ENCODE peak calls at places on chromosomes 2 and 18, in nine cellular contexts. D is stomach, N is IMR-90, U is A549, S is testis, T is mesendoderm, Q is GM23338, R is right cardiac atrium, C is PC-3. B is an unnamed sample.
A peak's percentile ranks its signal among the peaks of the same experiment; 100 is the strongest.

GRCh38 chr2:220224711-220225519 is 597.5 kb downstream of the SLC4A3 start:
- DNase-seq in T (no peak), D (no peak), S (no peak), R (no peak), Q (no peak), N (peak; percentile 89), U (peak; percentile 80), C (peak; percentile 97), B (no peak)

GRCh38 chr2:68715353-68716041 is 19.1 kb upstream of the ARHGAP25 start:
- DNase-seq in Q (peak; percentile 95), D (peak; percentile 69), R (peak; percentile 29), U (peak; percentile 81), S (peak; percentile 73), C (peak; percentile 86), T (peak; percentile 97), N (peak; percentile 38), B (peak; percentile 85)

GRCh38 chr18:67104700-67105284 is 411.7 kb downstream of the DSEL start:
- DNase-seq in Q (peak; percentile 88), S (peak; percentile 84), N (peak; percentile 66), C (peak; percentile 80), R (peak; percentile 47), T (peak; percentile 89), U (peak; percentile 68), D (peak; percentile 65), B (no peak)

GRCh38 chr2:45943231-45944044 is 292.0 kb downstream of the PRKCE start:
- DNase-seq in Q (peak; percentile 53), U (no peak), T (no peak), R (no peak), C (no peak), D (no peak), S (no peak), N (no peak), B (no peak)

GRCh38 chr2:226427538-226428307 is 371.9 kb downstream of the IRS1 start:
- DNase-seq in S (no peak), R (no peak), T (peak; percentile 56), Q (no peak), U (peak; percentile 73), C (peak; percentile 93), N (peak; percentile 97), D (no peak), B (no peak)

GRCh38 chr2:7795358-7796199 is 878.4 kb downstream of the RNF144A start:
- DNase-seq in S (no peak), U (no peak), N (peak; percentile 25), Q (no peak), C (no peak), R (no peak), D (no peak), T (no peak), B (peak; percentile 51)

GRCh38 chr2:28164280-28164801 is 228.3 kb upstream of the FOSL2 start:
- DNase-seq in T (no peak), R (no peak), C (no peak), S (peak; percentile 30), N (peak; percentile 64), Q (no peak), U (no peak), D (no peak), B (no peak)

GRCh38 chr2:10454505-10454904 is 6.4 kb upstream of the ODC1 start:
- DNase-seq in U (no peak), T (no peak), D (peak; percentile 55), S (no peak), Q (no peak), N (no peak), C (no peak), R (no peak), B (peak; percentile 85)

GRCh38 chr2:236579746-236580315 is 10.2 kb downstream of the ACKR3 start:
- DNase-seq in N (no peak), Q (no peak), R (no peak), U (no peak), C (no peak), T (no peak), D (no peak), S (no peak), B (peak; percentile 70)

GRCh38 chr2:29017716-29018275 is 36.7 kb downstream of the TOGARAM2 start:
- DNase-seq in C (no peak), R (no peak), S (no peak), U (no peak), D (no peak), T (no peak), N (no peak), Q (no peak), B (no peak)

GRCh38 chr18:5979971-5980457 is 84.7 kb upstream of the TMEM200C start:
- DNase-seq in U (no peak), C (no peak), T (no peak), Q (no peak), S (no peak), D (no peak), N (no peak), R (no peak), B (no peak)

GRCh38 chr2:162243305-162243693 is at the start of gene FAP:
- DNase-seq in T (no peak), Q (no peak), N (peak; percentile 95), S (no peak), D (no peak), C (no peak), R (no peak), U (no peak), B (peak; percentile 68)

GRCh38 chr2:204060896-204061640 is 124.5 kb downstream of the ICOS start:
- DNase-seq in T (no peak), R (no peak), D (no peak), N (no peak), U (no peak), Q (no peak), C (no peak), S (no peak), B (peak; percentile 32)

DNA sequence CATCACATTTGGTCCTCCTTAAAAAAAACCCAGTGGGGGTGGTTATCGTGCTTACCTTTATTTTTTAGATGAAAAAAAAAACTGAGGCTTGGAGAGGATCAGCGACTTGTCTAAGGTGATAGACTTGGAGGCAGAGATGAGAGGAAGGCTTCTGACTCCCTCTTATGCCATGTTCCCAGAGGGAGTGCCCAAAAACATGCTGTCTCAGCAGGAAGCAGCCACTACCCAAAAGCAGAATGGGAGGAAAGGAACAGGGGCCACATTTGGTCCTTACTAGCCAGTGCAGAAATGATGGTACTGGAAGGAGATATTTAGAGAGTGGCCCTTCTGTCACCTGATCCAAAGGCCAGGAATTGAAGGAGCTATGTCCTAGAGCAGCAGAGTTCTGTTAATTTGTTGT is 118.4 kb downstream of the B3GNT2 start:
- DNase-seq in C (no peak), Q (no peak), S (no peak), R (no peak), U (no peak), N (no peak), T (no peak), D (no peak), B (no peak)
- H3K4me1 ChIP-seq in C (no peaks in the 10 kb centered on the region), Q (peaks cover 19% of the 10 kb centered on the region), S (peaks cover 11% of the 10 kb centered on the region), R (peaks cover 6% of the 10 kb centered on the region), U (no peaks in the 10 kb centered on the region), N (no peaks in the 10 kb centered on the region), T (peaks cover 2% of the 10 kb centered on the region), D (no peaks in the 10 kb centered on the region), B (no peaks in the 10 kb centered on the region)

DNA sequence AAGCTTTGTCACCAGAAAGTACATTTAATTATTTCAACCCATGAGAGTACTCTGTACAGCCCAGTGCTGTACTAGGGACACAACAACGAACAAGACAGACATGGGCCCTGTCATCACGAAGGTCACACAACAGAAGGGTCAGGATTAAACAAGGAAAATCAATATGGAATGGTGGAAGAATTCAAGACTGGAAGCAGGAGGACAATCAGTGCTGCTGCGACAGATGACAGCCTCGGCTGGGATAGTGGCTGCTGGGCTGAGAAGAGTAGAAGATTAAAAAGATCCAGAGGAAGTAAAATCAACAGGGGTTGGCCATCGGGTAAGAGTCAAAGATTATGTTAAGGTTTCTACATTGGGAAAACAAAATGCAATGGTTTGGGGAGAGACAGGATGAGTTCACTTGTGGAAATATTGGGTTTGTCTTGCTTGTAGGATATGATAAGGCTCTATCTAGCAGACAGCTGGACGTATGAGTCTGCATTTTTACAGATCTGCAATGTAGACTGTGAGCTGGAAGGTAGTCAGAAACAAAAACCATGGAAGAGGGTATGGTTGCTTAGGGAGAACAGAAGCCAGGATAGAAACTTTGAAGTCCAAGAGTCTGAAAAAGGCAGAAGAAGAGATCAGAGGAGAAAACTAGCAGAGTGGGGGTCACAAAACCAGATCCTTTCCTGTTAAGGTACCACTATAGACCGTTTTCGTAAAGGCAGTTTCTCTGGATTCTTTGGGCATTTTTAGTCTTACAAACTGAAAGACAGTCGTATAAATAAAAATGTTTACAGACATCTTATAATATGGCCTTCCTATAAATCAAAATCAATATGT is 84.1 kb downstream of the PRELID3A start:
- DNase-seq in S (no peak), U (no peak), D (no peak), N (no peak), Q (no peak), T (no peak), R (no peak), C (no peak), B (no peak)
- H3K27ac ChIP-seq in S (no peak overlapping the region), U (no peak overlapping the region), D (no peak overlapping the region), N (no peak overlapping the region), Q (no peak overlapping the region), T (no peak overlapping the region), R (no peak overlapping the region), C (no peak overlapping the region), B (no peak overlapping the region)

DNA sequence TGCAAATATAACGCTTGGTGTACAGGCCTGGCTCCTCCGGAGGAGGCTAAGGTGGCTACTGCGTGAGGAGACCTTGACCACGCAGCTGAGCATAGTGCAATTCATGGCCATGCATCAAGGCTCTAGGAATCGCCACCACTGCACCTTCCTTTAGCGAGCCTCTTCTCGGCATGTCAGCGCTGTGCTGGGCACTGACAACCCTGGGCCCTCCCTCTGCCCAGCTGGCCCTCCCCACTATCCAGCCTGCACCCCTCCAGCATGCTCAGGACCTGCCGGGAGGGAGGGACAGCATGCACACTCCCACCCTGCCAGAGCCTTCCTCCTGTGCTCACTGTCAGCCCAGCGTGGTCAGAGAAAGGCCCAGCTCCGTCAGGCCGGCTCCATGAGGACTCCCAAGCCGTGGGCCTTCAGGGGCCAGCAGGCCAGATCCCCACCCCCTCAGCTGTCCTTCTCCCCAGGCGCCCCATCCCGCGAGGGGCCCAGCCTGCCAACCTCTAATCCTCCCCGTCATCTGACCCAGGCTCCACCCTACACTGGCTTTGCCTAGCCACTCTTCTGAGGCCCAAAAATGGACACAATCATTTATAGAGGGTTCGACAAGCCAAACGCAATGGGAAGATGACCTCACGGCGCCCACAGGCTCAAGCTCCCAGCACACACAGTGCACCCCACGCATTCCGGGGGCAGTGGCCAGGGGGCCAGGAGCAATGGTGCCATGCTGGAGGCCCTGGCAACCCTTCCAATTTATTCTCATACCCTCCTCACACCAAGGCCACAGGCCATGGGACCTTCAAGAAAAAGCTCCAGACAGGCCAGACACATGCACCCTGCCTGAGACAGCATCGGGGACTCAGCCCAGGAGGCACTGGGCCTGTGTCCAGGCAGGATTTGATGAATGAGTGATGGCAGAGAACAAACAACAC is 3.5 kb downstream of the BIN1 start:
- DNase-seq in N (no peak), T (no peak), Q (no peak), U (no peak), S (no peak), D (no peak), C (no peak), R (no peak), B (peak; percentile 51)
- H3K4me1 ChIP-seq in N (peaks cover 18% of the 10 kb centered on the region), T (peaks cover 7% of the 10 kb centered on the region), Q (peaks cover 25% of the 10 kb centered on the region), U (peaks cover 54% of the 10 kb centered on the region), S (peaks cover 9% of the 10 kb centered on the region), D (peaks cover 79% of the 10 kb centered on the region), C (peaks cover 34% of the 10 kb centered on the region), R (peaks cover 6% of the 10 kb centered on the region), B (peaks cover 24% of the 10 kb centered on the region)

DNA sequence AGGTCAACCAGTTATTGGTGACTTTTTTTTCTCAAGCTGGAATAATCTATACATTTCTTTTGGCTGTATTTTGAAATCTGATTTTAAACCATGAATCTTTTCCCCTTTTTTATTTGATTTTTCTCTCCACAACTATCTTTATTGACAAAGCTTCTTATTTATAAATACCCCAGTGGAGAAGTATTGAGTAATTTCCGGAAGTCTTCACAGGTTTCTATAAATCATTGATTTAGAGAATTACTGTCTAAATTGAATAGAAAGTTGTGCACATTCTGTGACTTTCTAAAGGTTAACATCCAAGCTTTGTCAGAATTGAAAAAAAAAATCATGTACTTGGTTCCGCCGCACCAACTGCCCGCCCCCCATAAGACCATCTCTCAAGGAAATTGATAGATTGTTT is 39.8 kb downstream of the XRCC5 start:
- DNase-seq in C (no peak), R (no peak), S (no peak), U (no peak), N (no peak), Q (no peak), T (no peak), D (no peak), B (no peak)
- H3K27ac ChIP-seq in C (peak overlapping the region; percentile 38), R (no peak overlapping the region), S (no peak overlapping the region), U (no peak overlapping the region), N (no peak overlapping the region), Q (no peak overlapping the region), T (no peak overlapping the region), D (no peak overlapping the region), B (no peak overlapping the region)